ENCODE peak calls at places on chromosomes 3 and 15, in four cellular contexts. N, P, K and Z are unnamed samples.
A peak's percentile ranks its signal among the peaks of the same experiment; 100 is the strongest.

GRCh38 chr15:73965094-73965729 is 26.9 kb downstream of the STOML1 start:
- DNase-seq in K (no peak), P (peak; percentile 35), N (no peak), Z (peak; percentile 77)

GRCh38 chr3:108804956-108805355 is 17.6 kb upstream of the TRAT1 start:
- DNase-seq in N (peak; percentile 30), K (no peak), P (no peak), Z (no peak)

GRCh38 chr15:90497912-90498311 is 31.8 kb upstream of the CRTC3 start:
- DNase-seq in N (peak; percentile 64), K (no peak), P (no peak), Z (no peak)

GRCh38 chr3:115624029-115624645 is 827 bp downstream of the GAP43 start:
- DNase-seq in P (peak; percentile 7), K (no peak), N (no peak), Z (no peak)

GRCh38 chr3:134326126-134326525 is 48.1 kb downstream of the AMOTL2 start:
- DNase-seq in K (no peak), N (no peak), P (no peak), Z (no peak)

GRCh38 chr15:22944651-22945050 is 35.5 kb downstream of the CYFIP1 start:
- DNase-seq in K (no peak), P (no peak), N (no peak), Z (no peak)

GRCh38 chr3:138180375-138181029 is 5.8 kb upstream of the DBR1 start:
- DNase-seq in K (peak; percentile 59), N (peak; percentile 60), P (no peak), Z (peak; percentile 60)

GRCh38 chr3:114363554-114364202 is 69.8 kb downstream of the TIGIT start:
- DNase-seq in P (no peak), K (peak; percentile 88), N (peak; percentile 25), Z (no peak)

GRCh38 chr3:132659000-132659369 is 624 bp downstream of the ACAD11 start:
- DNase-seq in P (no peak), K (no peak), N (peak; percentile 6), Z (peak; percentile 15)

GRCh38 chr3:120780977-120781376 is 38.4 kb downstream of the GTF2E1 start:
- DNase-seq in N (no peak), K (peak; percentile 26), P (no peak), Z (no peak)

GRCh38 chr15:66963710-66964109 is 101.7 kb upstream of the SMAD3 start:
- DNase-seq in K (peak; percentile 23), N (no peak), P (no peak), Z (no peak)

GRCh38 chr3:195259146-195259563 is 11.8 kb downstream of the XXYLT1 start:
- DNase-seq in K (peak; percentile 67), N (no peak), P (no peak), Z (peak; percentile 41)

GRCh38 chr3:63565220-63565619 is 87.3 kb upstream of the SNTN start:
- DNase-seq in N (no peak), K (no peak), P (no peak), Z (no peak)

GRCh38 chr3:190122198-190122771 is 1.6 kb upstream of the P3H2 start:
- DNase-seq in N (no peak), P (no peak), K (peak; percentile 23), Z (no peak)

GRCh38 chr15:85493258-85493657 is 112.9 kb downstream of the AKAP13 start:
- DNase-seq in N (peak; percentile 39), K (no peak), P (no peak), Z (no peak)

GRCh38 chr3:189531271-189531670 is 99.9 kb upstream of the TP63 start:
- DNase-seq in N (no peak), P (no peak), K (no peak), Z (no peak)

GRCh38 chr3:188956839-188957489 is 214.8 kb upstream of the TPRG1 start:
- DNase-seq in P (peak; percentile 32), N (peak; percentile 83), K (peak; percentile 86), Z (no peak)

GRCh38 chr15:81304226-81304625 is 19.7 kb downstream of the STARD5 start:
- DNase-seq in N (no peak), K (peak; percentile 76), P (no peak), Z (no peak)

GRCh38 chr15:89841306-89841705 is 26.7 kb upstream of the ANPEP start:
- DNase-seq in P (no peak), K (no peak), N (no peak), Z (no peak)

GRCh38 chr15:69557340-69558137 is 104.9 kb downstream of the RPLP1 start:
- DNase-seq in N (peak; percentile 86), K (peak; percentile 94), P (no peak), Z (no peak)

GRCh38 chr3:186219211-186219638 is 110.3 kb upstream of the ETV5 start:
- DNase-seq in K (no peak), P (no peak), N (no peak), Z (no peak)

GRCh38 chr3:186722457-186722856 is 5.3 kb downstream of the KNG1 start:
- DNase-seq in K (peak; percentile 45), N (no peak), P (no peak), Z (no peak)

GRCh38 chr3:42500091-42500490 is 2.4 kb upstream of the VIPR1 start:
- DNase-seq in N (no peak), K (no peak), P (no peak), Z (no peak)

GRCh38 chr3:194880940-194881925 is 195.6 kb downstream of the FAM43A start:
- DNase-seq in N (peak; percentile 64), P (no peak), K (peak; percentile 11), Z (no peak)

GRCh38 chr3:51559266-51559907 is 20.9 kb downstream of the RAD54L2 start:
- DNase-seq in N (peak; percentile 30), K (peak; percentile 87), P (no peak), Z (no peak)

GRCh38 chr3:134809412-134810051 is 14.5 kb downstream of the EPHB1 start:
- DNase-seq in N (peak; percentile 69), K (no peak), P (no peak), Z (no peak)

GRCh38 chr15:76258460-76258859 is 52.8 kb downstream of the ETFA start:
- DNase-seq in N (no peak), K (no peak), P (no peak), Z (no peak)

GRCh38 chr3:50625131-50625878 is 8.4 kb downstream of the MAPKAPK3 start:
- DNase-seq in P (no peak), N (no peak), K (no peak), Z (no peak)

GRCh38 chr3:50405249-50405648 is 45.9 kb upstream of the TMEM115 start:
- DNase-seq in P (peak; percentile 47), N (peak; percentile 58), K (peak; percentile 26), Z (peak; percentile 41)

GRCh38 chr3:163785693-163786092 is 1292.6 kb downstream of the SI start:
- DNase-seq in P (peak; percentile 51), K (no peak), N (peak; percentile 36), Z (no peak)

GRCh38 chr15:70165811-70166284 is 68.1 kb upstream of the TLE3 start:
- DNase-seq in K (no peak), P (no peak), N (no peak), Z (no peak)

GRCh38 chr3:123467051-123467450 is 18.2 kb upstream of the ADCY5 start:
- DNase-seq in K (no peak), N (no peak), P (no peak), Z (no peak)

GRCh38 chr3:167606836-167607235 is 46.9 kb downstream of the WDR49 start:
- DNase-seq in K (no peak), P (no peak), N (no peak), Z (no peak)

GRCh38 chr3:82082796-82083195 is 321.4 kb upstream of the GBE1 start:
- DNase-seq in P (no peak), N (no peak), K (peak; percentile 43), Z (no peak)

GRCh38 chr15:97301166-97301565 is 659.3 kb upstream of the ARRDC4 start:
- DNase-seq in N (no peak), P (no peak), K (no peak), Z (no peak)

GRCh38 chr3:151318946-151319345 is 2.3 kb upstream of the GPR87 start:
- DNase-seq in N (no peak), K (no peak), P (no peak), Z (no peak)

GRCh38 chr3:50587373-50587772 is 18.1 kb downstream of the HEMK1 start:
- DNase-seq in P (no peak), K (peak; percentile 58), N (no peak), Z (peak; percentile 3)

GRCh38 chr3:184540777-184541681 is 20.6 kb upstream of the EPHB3 start:
- DNase-seq in N (peak; percentile 93), K (peak; percentile 59), P (peak; percentile 79), Z (peak; percentile 88)
- TF ChIP-seq CTCF in N (peak; percentile 81), K (peak; percentile 69), P (peak; percentile 91), Z (peak; percentile 77)

DNA sequence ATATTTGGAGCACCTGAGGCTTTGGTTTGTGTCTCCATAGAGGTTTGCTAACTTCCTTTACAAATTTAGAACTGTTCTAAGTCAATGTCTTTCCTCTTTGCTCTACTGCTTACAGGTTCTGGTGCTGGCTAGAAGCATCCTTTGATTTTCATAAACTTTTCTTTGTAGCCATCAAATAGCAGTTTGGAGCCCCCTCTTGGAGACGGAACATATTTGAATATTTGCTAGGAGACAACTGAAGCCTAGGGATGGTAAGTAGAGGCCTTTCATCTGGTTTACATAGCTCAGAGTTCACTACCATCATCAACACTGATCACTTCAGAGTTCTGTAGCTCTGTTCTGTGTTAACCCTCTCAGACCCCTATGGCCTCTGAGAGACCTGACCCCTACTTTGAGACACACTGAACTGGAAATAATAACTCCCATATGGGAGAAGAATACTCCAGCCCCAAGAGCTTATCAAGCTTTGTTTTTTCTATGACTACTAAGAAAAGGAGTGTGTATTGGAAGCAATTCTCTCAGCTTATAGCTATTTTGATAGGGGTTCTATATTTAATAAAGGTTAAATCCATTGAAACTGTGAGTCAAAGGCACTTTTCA is 420.4 kb downstream of the EPHA3 start:
- DNase-seq in K (no peak), P (no peak), N (no peak), Z (no peak)
- TF ChIP-seq CTCF in K (no peak), P (no peak), N (no peak), Z (no peak)

GRCh38 chr15:46961795-46962194 is 755.5 kb upstream of the SEMA6D start:
- DNase-seq in P (no peak), K (peak; percentile 0), N (peak; percentile 23), Z (no peak)

GRCh38 chr15:46955576-46955975 is 761.7 kb upstream of the SEMA6D start:
- DNase-seq in P (no peak), K (no peak), N (no peak), Z (no peak)

GRCh38 chr15:46956456-46956855 is 760.8 kb upstream of the SEMA6D start:
- DNase-seq in P (no peak), N (no peak), K (no peak), Z (no peak)
- TF ChIP-seq CTCF in P (no peak), N (no peak), K (no peak), Z (no peak)

DNA sequence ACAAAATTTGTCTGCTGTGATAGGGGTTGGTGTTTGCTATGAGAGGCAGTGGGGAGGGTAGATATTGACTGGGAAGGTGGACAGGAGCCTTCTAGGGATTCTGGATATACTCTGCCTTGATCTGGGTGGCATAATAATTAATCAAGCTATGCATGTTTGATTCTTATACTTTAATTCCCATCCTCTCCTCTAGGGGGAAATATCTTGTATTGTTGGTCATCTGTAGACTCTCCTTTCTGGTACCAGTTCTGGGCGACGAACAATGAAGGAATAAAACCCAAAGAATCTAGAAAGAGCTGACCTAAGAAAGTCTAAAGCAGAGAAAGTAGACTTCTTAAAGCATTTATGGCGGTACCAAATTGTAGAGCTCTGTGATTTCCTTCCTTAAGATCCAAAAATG is 198.2 kb upstream of the STRIT1 start:
- DNase-seq in N (no peak), K (no peak), P (no peak), Z (no peak)
- TF ChIP-seq CTCF in N (no peak), K (no peak), P (peak; percentile 36), Z (no peak)

GRCh38 chr3:149487598-149488197 is 13.2 kb downstream of the TM4SF4 start:
- DNase-seq in K (no peak), P (peak; percentile 43), N (no peak), Z (peak; percentile 64)
- TF ChIP-seq CTCF in K (no peak), P (peak; percentile 79), N (peak; percentile 16), Z (peak; percentile 63)